ENCODE peak calls at places on chromosomes 11 and 22, in four cellular contexts. F is stimulated activated CD4-positive, alpha-beta T cell treated with anti-CD3 and anti-CD28 coated beads, TNF-alpha, amount 100 ng/mL, for 48 hours; O is stimulated activated CD8-positive, alpha-beta memory T cell treated with anti-CD3 and anti-CD28 coated beads, Interleukin-4, amount 100 ng/mL, for 1 hour; A is skeletal muscle cell. Z is an unnamed sample.

GRCh38 chr11:130206141-130206540 is 46.6 kb downstream of the ST14 start:
- DNase-seq in O (no peak), A (no peak), F (no peak), Z (no peak)

GRCh38 chr22:48803993-48804810 is 1023.5 kb downstream of the BRD1 start:
- DNase-seq in F (no peak), A (no peak), O (no peak), Z (no peak)

GRCh38 chr11:61082161-61082870 is 20.0 kb upstream of the CD5 start:
- DNase-seq in O (no peak), F (no peak), A (no peak), Z (no peak)

GRCh38 chr11:1598816-1599215 is 722 bp upstream of the KRTAP5-2 start:
- DNase-seq in O (no peak), A (no peak), F (no peak), Z (no peak)

GRCh38 chr11:1881442-1882264 is 10.0 kb downstream of the PRR33 start:
- DNase-seq in O (no peak), F (no peak), A (no peak), Z (no peak)

GRCh38 chr22:30694171-30694637 is 470 bp upstream of the OSBP2 start:
- DNase-seq in A (no peak), O (peak), F (peak), Z (peak)

GRCh38 chr11:129280027-129280811 is 88.1 kb upstream of the ARHGAP32 start:
- DNase-seq in O (no peak), A (no peak), F (no peak), Z (no peak)

GRCh38 chr11:57407941-57408475 is 17.6 kb upstream of the PRG2 start:
- DNase-seq in A (no peak), F (no peak), O (no peak), Z (no peak)